ENCODE peak calls at places on chromosome X, in eight cellular contexts. T, B, R, M, W, V, L and C are unnamed samples.

GRCh38 chrX:103464071-103464773 is 55.1 kb downstream of the RAB40A start:
- DNase-seq in T (peak; percentile 24), B (peak; percentile 39), R (no peak), M (peak; percentile 55), W (no peak), V (peak; percentile 13), L (peak; percentile 22), C (no peak)

GRCh38 chrX:77918568-77918967 is 8.1 kb downstream of the ATP7A start:
- DNase-seq in T (no peak), B (no peak), R (no peak), M (no peak), W (no peak), V (no peak), L (no peak), C (no peak)

GRCh38 chrX:15567267-15567666 is 33.5 kb downstream of the ACE2 start:
- DNase-seq in T (no peak), B (no peak), R (no peak), M (no peak), W (no peak), V (no peak), L (no peak), C (no peak)

GRCh38 chrX:144253356-144253755 is 369.5 kb downstream of the UBE2NL start:
- DNase-seq in T (no peak), B (no peak), R (no peak), M (no peak), W (no peak), V (no peak), L (no peak), C (no peak)

GRCh38 chrX:84188320-84188834 is 378 bp upstream of the RPS6KA6 start:
- DNase-seq in T (no peak), B (peak; percentile 77), R (peak; percentile 27), M (peak; percentile 80), W (peak; percentile 58), V (peak; percentile 58), L (peak; percentile 53), C (no peak)

GRCh38 chrX:56564182-56564885 is 907 bp downstream of the UBQLN2 start:
- DNase-seq in T (peak; percentile 42), B (peak; percentile 13), R (no peak), M (peak; percentile 23), W (peak; percentile 11), V (peak; percentile 3), L (no peak), C (no peak)

GRCh38 chrX:45424341-45424740 is 223.7 kb upstream of the DIPK2B start:
- DNase-seq in T (no peak), B (no peak), R (no peak), M (no peak), W (no peak), V (no peak), L (no peak), C (no peak)

GRCh38 chrX:106952988-106953387 is 32.8 kb downstream of the CLDN2 start:
- DNase-seq in T (no peak), B (no peak), R (no peak), M (no peak), W (no peak), V (no peak), L (no peak), C (no peak)

GRCh38 chrX:136762820-136763452 is 17.8 kb downstream of the ARHGEF6 start:
- DNase-seq in T (no peak), B (no peak), R (no peak), M (no peak), W (no peak), V (no peak), L (no peak), C (no peak)

GRCh38 chrX:104253567-104254441 is 929 bp downstream of the ESX1 start:
- DNase-seq in T (no peak), B (no peak), R (no peak), M (peak; percentile 17), W (no peak), V (no peak), L (peak; percentile 30), C (no peak)

GRCh38 chrX:8755116-8755515 is 23.2 kb upstream of the ANOS1 start:
- DNase-seq in T (no peak), B (no peak), R (no peak), M (no peak), W (no peak), V (no peak), L (peak; percentile 6), C (no peak)